ENCODE peak calls at places on chromosome 3, in nine cellular contexts. H is body of pancreas, N is thyroid gland, K is NB4, F is breast epithelium, J is testis, L is tibial nerve, Z is A549, O is IMR-90. G is an unnamed sample.

GRCh38 chr3:20148456-20148855 is 37.5 kb downstream of the SGO1 start:
- DNase-seq in H (no peak), N (no peak), K (no peak), F (no peak), J (no peak), L (no peak), Z (no peak), O (no peak), G (no peak)

GRCh38 chr3:10116138-10116460 is 624 bp downstream of the BRK1 start:
- DNase-seq in H (no peak), N (no peak), K (peak; percentile 54), F (no peak), J (no peak), L (no peak), Z (peak; percentile 12), O (peak; percentile 54), G (no peak)

GRCh38 chr3:177589921-177590336 is 392.6 kb upstream of the TBL1XR1 start:
- DNase-seq in H (peak; percentile 40), N (peak; percentile 76), K (no peak), F (no peak), J (no peak), L (peak; percentile 30), Z (peak; percentile 47), O (peak; percentile 93), G (no peak)

GRCh38 chr3:29374255-29374654 is 93.4 kb downstream of the RBMS3 start:
- DNase-seq in H (no peak), N (no peak), K (no peak), F (no peak), J (no peak), L (no peak), Z (no peak), O (no peak), G (no peak)

GRCh38 chr3:46908294-46908985 is 30.9 kb downstream of the PTH1R start:
- DNase-seq in H (peak; percentile 58), N (peak; percentile 59), K (no peak), F (no peak), J (no peak), L (peak; percentile 63), Z (no peak), O (peak; percentile 66), G (peak; percentile 64)

GRCh38 chr3:172174396-172175253 is 135.2 kb downstream of the FNDC3B start:
- DNase-seq in H (no peak), N (no peak), K (no peak), F (no peak), J (no peak), L (no peak), Z (no peak), O (peak; percentile 22), G (no peak)

GRCh38 chr3:172606021-172606420 is 82.8 kb upstream of the TNFSF10 start:
- DNase-seq in H (no peak), N (no peak), K (no peak), F (no peak), J (no peak), L (no peak), Z (no peak), O (peak; percentile 63), G (no peak)

GRCh38 chr3:194132465-194133358 is 3.2 kb upstream of the HES1 start:
- DNase-seq in H (no peak), N (no peak), K (no peak), F (peak; percentile 58), J (no peak), L (no peak), Z (no peak), O (no peak), G (no peak)

GRCh38 chr3:103308921-103309320 is 874.1 kb downstream of the ZPLD1 start:
- DNase-seq in H (no peak), N (no peak), K (no peak), F (no peak), J (no peak), L (no peak), Z (no peak), O (no peak), G (no peak)
- TF ChIP-seq CTCF in H (no peak), N (no peak), K (no peak), F (no peak), J (no peak), L (no peak), Z (no peak), O (no peak), G (no peak)

GRCh38 chr3:12924437-12924836 is 83.1 kb upstream of the RPL32 start:
- DNase-seq in H (no peak), N (no peak), K (no peak), F (no peak), J (no peak), L (no peak), Z (no peak), O (no peak), G (no peak)

GRCh38 chr3:12922299-12922698 is 80.9 kb upstream of the RPL32 start:
- DNase-seq in H (no peak), N (no peak), K (no peak), F (no peak), J (no peak), L (no peak), Z (no peak), O (peak; percentile 15), G (no peak)

GRCh38 chr3:12920967-12921366 is 79.6 kb upstream of the RPL32 start:
- DNase-seq in H (no peak), N (no peak), K (no peak), F (no peak), J (no peak), L (no peak), Z (no peak), O (no peak), G (no peak)

GRCh38 chr3:12921736-12922135 is 80.4 kb upstream of the RPL32 start:
- DNase-seq in H (no peak), N (no peak), K (no peak), F (no peak), J (no peak), L (no peak), Z (no peak), O (peak; percentile 23), G (no peak)

GRCh38 chr3:12922881-12923431 is 81.6 kb upstream of the RPL32 start:
- DNase-seq in H (no peak), N (no peak), K (no peak), F (no peak), J (no peak), L (no peak), Z (no peak), O (no peak), G (no peak)
- H3K4me3 ChIP-seq in H (no peak overlapping the region), N (no peak overlapping the region), K (no peak overlapping the region), F (no peak overlapping the region), J (no peak overlapping the region), L (no peak overlapping the region), Z (no peak overlapping the region), O (no peak overlapping the region), G (no peak overlapping the region)

GRCh38 chr3:39412668-39413260 is 6.2 kb downstream of the RPSA start:
- DNase-seq in H (no peak), N (no peak), K (no peak), F (no peak), J (no peak), L (no peak), Z (no peak), O (no peak), G (no peak)

GRCh38 chr3:39410893-39411292 is 4.4 kb downstream of the RPSA start:
- DNase-seq in H (no peak), N (no peak), K (no peak), F (no peak), J (no peak), L (no peak), Z (no peak), O (no peak), G (no peak)

GRCh38 chr3:39415983-39416382 is 9.5 kb downstream of the RPSA start:
- DNase-seq in H (no peak), N (no peak), K (peak; percentile 26), F (no peak), J (no peak), L (no peak), Z (no peak), O (no peak), G (no peak)

GRCh38 chr3:39413691-39414420 is 7.3 kb downstream of the RPSA start:
- DNase-seq in H (no peak), N (no peak), K (peak; percentile 32), F (no peak), J (no peak), L (no peak), Z (no peak), O (no peak), G (no peak)

DNA sequence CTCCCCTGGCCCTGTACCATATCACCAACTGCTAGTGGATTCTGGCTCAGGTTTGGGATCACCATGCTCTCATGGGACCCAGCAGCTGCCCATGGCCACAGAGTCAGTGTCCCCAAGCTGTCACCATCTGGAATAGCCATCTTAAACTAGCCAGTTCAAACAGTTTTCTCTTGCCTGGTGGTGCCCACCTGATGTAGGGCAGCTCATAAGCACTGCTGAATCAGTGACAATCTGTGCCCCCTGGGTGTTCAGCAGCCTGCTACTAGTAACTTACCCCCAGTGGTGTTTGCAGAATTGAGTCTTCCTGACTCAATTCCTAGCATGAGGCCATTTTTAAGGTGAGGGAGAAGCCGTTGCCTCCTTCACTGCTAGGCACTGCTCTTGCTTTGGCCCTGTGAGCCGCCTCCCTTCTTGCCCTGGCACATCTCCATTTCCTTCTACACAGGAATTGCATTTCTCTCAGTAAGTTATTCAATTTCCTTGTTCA is 7.9 kb downstream of the RPSA start:
- DNase-seq in H (peak; percentile 29), N (no peak), K (peak; percentile 40), F (no peak), J (no peak), L (no peak), Z (no peak), O (no peak), G (no peak)
- TF ChIP-seq POLR2A in H (no peak), N (no peak), K (peak; percentile 11), F (no peak), J (no peak), L (no peak), Z (no peak), O (no peak), G (no peak)

DNA sequence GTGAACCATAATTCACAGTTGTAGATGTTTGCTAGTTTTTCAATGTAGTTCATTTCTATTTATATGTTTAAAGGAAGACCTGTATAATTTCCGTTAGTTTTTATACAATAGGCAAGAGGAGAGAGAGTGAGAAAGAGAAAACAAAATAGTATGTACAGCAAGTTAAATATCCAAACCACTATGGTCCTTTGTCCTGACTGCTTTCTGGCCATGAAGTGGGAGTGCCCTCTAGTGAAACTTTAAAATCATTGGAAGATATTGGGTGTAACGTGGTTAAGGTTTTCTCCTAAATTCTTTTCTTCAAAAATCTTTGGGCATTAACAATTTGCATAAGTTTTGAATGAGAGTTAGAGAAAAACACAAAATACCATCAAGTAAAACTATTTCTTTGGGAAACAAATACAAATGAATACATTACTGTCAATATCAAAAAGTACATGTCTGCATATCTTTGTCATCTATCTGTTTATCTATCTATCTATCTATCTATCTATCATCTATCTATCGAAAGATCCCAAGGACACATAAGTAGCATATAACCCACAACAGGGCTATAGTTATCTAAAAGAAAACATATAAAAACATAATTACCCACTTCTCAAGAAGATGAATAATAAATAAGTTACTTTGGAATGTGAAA is 534.6 kb upstream of the ATP11B start:
- DNase-seq in H (no peak), N (no peak), K (peak; percentile 35), F (no peak), J (peak; percentile 26), L (no peak), Z (peak; percentile 6), O (no peak), G (no peak)
- TF ChIP-seq CTCF in H (peak; percentile 45), N (peak; percentile 26), K (peak; percentile 15), F (no peak), J (peak; percentile 40), L (peak; percentile 49), Z (peak; percentile 81), O (peak; percentile 16), G (peak; percentile 31)